ENCODE peak calls at places on chromosomes 7 and 10, in eight cellular contexts. E is IMR-90, M is AG04450, D is astrocyte of the cerebellum, Q is colonic mucosa, J is astrocyte, L is fibroblast of mammary gland, A is spleen. T is an unnamed sample.

GRCh38 chr7:87510430-87510875 is 35.0 kb upstream of the ABCB4 start:
- DNase-seq in D (no peak), E (no peak), L (no peak), J (no peak), M (no peak), A (no peak), Q (no peak), T (no peak)

GRCh38 chr10:114491933-114492332 is 87.6 kb upstream of the AFAP1L2 start:
- DNase-seq in L (peak), M (no peak), J (peak), D (no peak), E (no peak), A (no peak), Q (no peak), T (peak)

GRCh38 chr10:8133146-8133545 is 78.7 kb downstream of the GATA3 start:
- DNase-seq in L (no peak), M (no peak), E (no peak), Q (no peak), D (no peak), J (peak), A (no peak), T (no peak)

GRCh38 chr7:100584677-100585510 is 1.0 kb downstream of the LRCH4 start:
- DNase-seq in A (peak), L (peak), E (peak), Q (peak), D (no peak), J (peak), M (no peak), T (peak)

GRCh38 chr7:105805619-105806018 is 70.8 kb downstream of the ATXN7L1 start:
- DNase-seq in Q (no peak), E (peak), L (peak), A (no peak), M (no peak), D (no peak), J (no peak), T (no peak)

GRCh38 chr7:151818674-151819519 is 58.0 kb downstream of the PRKAG2 start:
- DNase-seq in E (no peak), A (peak), J (no peak), Q (peak), L (no peak), D (no peak), M (no peak), T (no peak)

GRCh38 chr7:123366991-123367390 is 167.2 kb upstream of the SLC13A1 start:
- DNase-seq in J (no peak), Q (no peak), E (no peak), M (no peak), A (no peak), L (no peak), D (no peak), T (no peak)

GRCh38 chr10:42419789-42420188 is 218.6 kb downstream of the ZNF33B start:
- DNase-seq in J (no peak), D (no peak), E (no peak), M (no peak), Q (no peak), L (no peak), A (no peak), T (no peak)

GRCh38 chr7:130268463-130269317 is 2.0 kb downstream of the CPA2 start:
- DNase-seq in M (no peak), L (no peak), D (no peak), E (no peak), A (no peak), J (no peak), Q (no peak), T (no peak)

GRCh38 chr7:64959072-64959747 is 31.6 kb downstream of the ZNF117 start:
- DNase-seq in D (no peak), L (no peak), E (no peak), M (no peak), A (no peak), Q (no peak), J (no peak), T (no peak)

GRCh38 chr7:42107484-42107883 is 129.5 kb downstream of the GLI3 start:
- DNase-seq in A (no peak), L (peak), Q (no peak), M (no peak), J (peak), D (no peak), E (no peak), T (peak)

GRCh38 chr10:18868919-18869318 is 179.7 kb upstream of the MALRD1 start:
- DNase-seq in L (no peak), J (peak), M (no peak), D (no peak), E (no peak), A (no peak), Q (no peak), T (peak)

GRCh38 chr7:1311406-1312097 is 78.9 kb downstream of the UNCX start:
- DNase-seq in D (no peak), L (no peak), M (no peak), Q (no peak), A (no peak), E (no peak), J (no peak), T (no peak)

GRCh38 chr10:13915710-13916109 is 328.9 kb downstream of the PRPF18 start:
- DNase-seq in Q (no peak), L (no peak), D (no peak), M (no peak), E (no peak), J (no peak), A (no peak), T (no peak)

GRCh38 chr7:158581440-158582088 is 6.1 kb downstream of the PTPRN2 start:
- DNase-seq in M (no peak), J (no peak), E (no peak), A (no peak), Q (peak), D (no peak), L (no peak), T (no peak)

DNA sequence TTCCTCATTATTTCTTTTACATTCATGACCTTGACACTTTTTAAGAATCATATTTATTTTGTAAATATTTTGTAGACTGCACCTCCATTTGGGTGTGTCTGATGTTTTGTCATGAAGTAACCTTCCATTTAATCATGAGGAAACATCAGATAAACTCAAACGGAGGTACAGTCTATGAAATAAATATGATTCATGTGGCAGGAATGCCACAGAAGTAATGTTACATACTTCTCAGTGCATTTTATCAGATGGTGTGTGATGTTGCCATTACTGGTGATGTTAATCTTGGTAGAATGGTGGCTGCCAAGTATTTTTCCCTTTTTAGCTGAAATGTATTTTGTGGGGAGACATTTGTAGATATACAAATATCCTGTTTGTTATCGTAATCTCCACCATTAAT is 64.9 kb downstream of the ZNF37A start:
- DNase-seq in E (no peak), J (no peak), M (no peak), D (no peak), A (no peak), L (no peak), Q (no peak), T (no peak)
- H3K4me3 ChIP-seq in E (no peak), J (no peak), M (no peak), D (no peak), A (no peak), L (no peak), Q (no peak), T (no peak)

DNA sequence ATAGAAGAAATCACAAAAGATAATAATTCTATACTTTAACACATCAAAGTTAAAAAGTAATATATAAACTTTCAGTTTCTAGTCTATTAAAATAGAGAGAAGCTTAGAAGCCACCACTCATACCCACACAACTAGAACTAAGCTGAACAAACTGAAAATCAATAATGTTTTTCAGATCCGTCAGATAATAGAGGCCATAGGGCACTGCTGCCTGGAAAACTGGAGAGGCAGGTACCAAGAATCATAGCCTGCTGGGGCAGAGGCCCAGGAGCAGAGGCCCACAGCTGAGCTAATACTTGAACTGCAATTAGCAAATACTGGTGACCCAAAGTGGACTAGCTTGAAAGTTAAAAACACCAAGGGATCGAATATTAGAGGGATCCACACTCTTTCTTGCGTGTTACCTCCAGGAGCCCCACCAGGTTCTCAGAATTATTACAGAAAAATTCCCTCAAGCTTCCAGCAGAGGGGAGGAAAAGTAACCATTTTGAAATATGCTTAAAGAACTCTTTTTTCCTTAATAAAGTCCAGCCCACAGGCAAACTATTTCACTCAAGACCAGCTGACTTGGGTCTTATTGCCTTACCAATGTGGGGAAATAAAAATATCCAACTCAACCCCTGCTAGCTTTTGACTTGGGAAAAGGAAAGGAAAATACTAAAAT is 774.1 kb upstream of the IGFBP3 start:
- DNase-seq in M (no peak), A (no peak), L (peak), J (no peak), Q (no peak), D (no peak), E (no peak), T (peak)
- TF ChIP-seq CTCF in M (peak), A (no peak), L (peak), J (no peak), Q (no peak), D (peak), E (peak), T (peak)

DNA sequence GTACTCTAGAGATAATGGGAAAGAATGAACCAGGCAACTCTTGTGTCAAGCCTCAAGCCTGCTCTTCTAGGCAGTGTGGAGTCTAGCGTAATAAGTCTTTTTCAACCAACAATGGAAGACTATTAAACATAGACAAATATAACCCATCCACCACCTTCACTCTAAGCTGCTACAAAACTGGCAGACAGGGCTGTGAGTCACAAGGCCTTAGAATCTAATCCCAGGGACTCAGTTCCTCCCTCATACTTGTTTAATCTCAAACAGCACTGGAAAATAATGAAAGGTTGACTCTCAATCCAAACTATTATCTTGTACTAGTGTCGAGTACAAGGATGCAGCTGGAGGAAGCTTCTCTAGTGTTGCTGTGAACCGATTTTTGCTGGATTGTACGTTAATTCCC is 22.5 kb downstream of the ARL3 start:
- DNase-seq in E (peak), L (no peak), D (no peak), A (no peak), Q (no peak), M (no peak), J (no peak), T (peak)
- H3K4me3 ChIP-seq in E (no peak), L (no peak), D (no peak), A (no peak), Q (no peak), M (no peak), J (no peak), T (no peak)

GRCh38 chr10:34905200-34905927 is 90.3 kb upstream of the PARD3 start:
- DNase-seq in D (no peak), Q (no peak), M (no peak), A (no peak), E (no peak), J (no peak), L (no peak), T (no peak)

GRCh38 chr10:34906021-34906965 is 91.2 kb upstream of the PARD3 start:
- DNase-seq in L (no peak), Q (no peak), M (no peak), A (no peak), D (no peak), E (peak), J (peak), T (no peak)

GRCh38 chr10:34908472-34908871 is 93.4 kb upstream of the PARD3 start:
- DNase-seq in Q (no peak), L (peak), A (no peak), M (peak), D (peak), E (peak), J (peak), T (peak)

GRCh38 chr10:34904191-34904590 is 89.1 kb upstream of the PARD3 start:
- DNase-seq in D (no peak), Q (no peak), A (no peak), J (no peak), M (no peak), E (no peak), L (no peak), T (no peak)

GRCh38 chr10:34907743-34908425 is 92.8 kb upstream of the PARD3 start:
- DNase-seq in L (peak), D (no peak), Q (no peak), A (no peak), E (no peak), M (no peak), J (no peak), T (peak)
- TF ChIP-seq CTCF in L (no peak), D (no peak), Q (no peak), A (no peak), E (no peak), M (no peak), J (no peak), T (no peak)

GRCh38 chr7:156617215-156617614 is 23.4 kb upstream of the RNF32 start:
- DNase-seq in M (no peak), Q (peak), D (no peak), L (no peak), E (no peak), A (no peak), J (no peak), T (no peak)

GRCh38 chr7:156618078-156618790 is 22.3 kb upstream of the RNF32 start:
- DNase-seq in E (no peak), J (no peak), Q (no peak), A (no peak), L (no peak), M (no peak), D (no peak), T (no peak)

GRCh38 chr7:156618791-156619367 is 21.7 kb upstream of the RNF32 start:
- DNase-seq in J (no peak), A (no peak), E (no peak), M (no peak), L (no peak), D (no peak), Q (no peak), T (no peak)

GRCh38 chr7:156614434-156615264 is 25.9 kb upstream of the RNF32 start:
- DNase-seq in E (no peak), M (no peak), A (no peak), J (no peak), D (no peak), L (no peak), Q (peak), T (no peak)

DNA sequence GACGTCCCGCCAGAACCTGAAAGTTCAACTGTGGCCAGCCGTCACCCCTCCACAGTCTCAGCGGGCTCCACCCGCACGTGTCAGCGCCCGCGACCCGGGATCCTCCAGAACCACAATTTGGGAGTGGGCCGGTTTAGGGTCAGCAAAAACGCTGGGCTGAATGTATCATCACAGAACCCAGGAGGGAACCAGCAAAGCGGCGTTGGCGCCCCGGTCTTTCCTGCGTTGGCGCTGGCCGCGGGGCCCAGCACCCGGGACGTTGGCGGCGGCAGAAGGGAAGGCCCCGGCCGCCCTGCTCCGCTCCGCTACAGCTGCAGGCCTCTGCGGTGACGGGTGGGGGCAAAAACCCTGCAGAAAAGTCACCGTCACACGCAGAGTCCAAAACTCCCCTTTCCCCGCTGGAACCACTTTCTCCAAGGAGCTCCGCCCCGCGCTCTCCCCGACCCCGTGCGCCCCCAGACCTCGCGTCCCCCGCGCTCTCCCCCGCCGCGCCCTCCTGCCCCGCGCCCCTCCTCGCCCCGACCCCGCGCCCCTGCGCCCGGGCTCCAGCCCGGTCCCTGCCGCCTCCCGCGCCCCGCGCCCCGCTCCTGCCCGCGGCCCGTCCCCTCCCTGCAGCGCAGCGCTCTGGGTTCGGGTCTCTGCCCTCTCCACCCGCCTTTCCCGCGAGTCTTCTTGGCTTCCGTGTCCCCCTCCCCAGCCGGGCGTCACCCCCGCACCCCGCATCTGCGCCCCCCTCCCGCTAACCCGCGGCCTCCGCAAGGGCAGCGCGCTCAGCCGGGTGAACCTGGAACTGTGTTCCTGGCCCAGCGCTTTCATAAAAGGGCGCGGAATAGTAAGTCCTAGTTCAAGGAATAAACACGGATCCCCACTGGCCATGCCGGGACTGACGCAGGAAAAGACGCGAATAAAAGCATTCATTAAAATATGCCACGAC is 24.0 kb upstream of the RNF32 start:
- DNase-seq in E (peak), A (no peak), D (no peak), L (no peak), J (no peak), M (no peak), Q (peak), T (no peak)
- H3K4me3 ChIP-seq in E (no peak), A (no peak), D (peak), L (no peak), J (peak), M (peak), Q (peak), T (no peak)

DNA sequence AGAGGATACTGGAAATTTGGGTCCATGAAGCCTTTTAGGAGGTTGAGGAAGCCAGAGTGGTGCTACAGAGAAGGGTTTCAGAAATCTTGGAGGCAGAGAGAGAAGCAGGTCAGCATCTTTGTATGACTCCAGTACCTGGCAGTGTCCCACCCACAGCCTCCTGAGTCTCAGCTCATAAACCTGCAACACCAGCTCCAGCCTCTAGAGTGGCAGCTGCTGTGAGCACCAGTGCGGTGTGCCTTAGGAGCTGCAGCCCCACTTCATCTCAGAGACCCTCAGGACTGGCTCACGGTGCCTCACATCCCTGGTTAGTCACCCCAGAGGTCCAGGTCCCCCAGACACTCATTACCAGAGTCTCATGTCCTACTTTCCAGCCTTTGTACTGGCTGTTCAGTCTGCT is 84.8 kb upstream of the PRKAR2B start:
- DNase-seq in D (no peak), J (no peak), E (no peak), L (no peak), Q (no peak), A (no peak), M (no peak), T (no peak)
- TF ChIP-seq CTCF in D (peak), J (no peak), E (no peak), L (no peak), Q (no peak), A (no peak), M (no peak), T (no peak)